ENCODE peak calls at places on chromosome 12, in five cellular contexts. R, Q, H, M and A are unnamed samples.

GRCh38 chr12:54286042-54286931 is 5.8 kb downstream of the HNRNPA1 start:
- DNase-seq in R (no peak), Q (no peak), H (no peak), M (peak), A (no peak)

GRCh38 chr12:26918321-26919215 is 19.2 kb downstream of the INTS13 start:
- DNase-seq in R (no peak), Q (no peak), H (no peak), M (no peak), A (no peak)

GRCh38 chr12:118980407-118981014 is 830 bp upstream of the SRRM4 start:
- DNase-seq in R (no peak), Q (no peak), H (peak), M (no peak), A (peak)

GRCh38 chr12:107523760-107524558 is 161.6 kb upstream of the PWP1 start:
- DNase-seq in R (no peak), Q (no peak), H (no peak), M (no peak), A (no peak)

GRCh38 chr12:48556631-48557030 is 13.2 kb downstream of the LALBA start:
- DNase-seq in R (no peak), Q (no peak), H (no peak), M (no peak), A (no peak)

GRCh38 chr12:62950317-62950716 is 15.4 kb upstream of the PPM1H start:
- DNase-seq in R (no peak), Q (no peak), H (no peak), M (no peak), A (no peak)

GRCh38 chr12:74449872-74450271 is 87.8 kb upstream of the ATXN7L3B start:
- DNase-seq in R (no peak), Q (no peak), H (no peak), M (peak), A (no peak)

GRCh38 chr12:32025906-32026305 is 66.7 kb downstream of the RESF1 start:
- DNase-seq in R (no peak), Q (no peak), H (no peak), M (no peak), A (no peak)

GRCh38 chr12:79934309-79935020 is 432 bp downstream of the PPP1R12A start:
- DNase-seq in R (no peak), Q (no peak), H (peak), M (no peak), A (peak)

GRCh38 chr12:79420146-79420618 is 270.6 kb downstream of the PAWR start:
- DNase-seq in R (no peak), Q (peak), H (no peak), M (peak), A (peak)

DNA sequence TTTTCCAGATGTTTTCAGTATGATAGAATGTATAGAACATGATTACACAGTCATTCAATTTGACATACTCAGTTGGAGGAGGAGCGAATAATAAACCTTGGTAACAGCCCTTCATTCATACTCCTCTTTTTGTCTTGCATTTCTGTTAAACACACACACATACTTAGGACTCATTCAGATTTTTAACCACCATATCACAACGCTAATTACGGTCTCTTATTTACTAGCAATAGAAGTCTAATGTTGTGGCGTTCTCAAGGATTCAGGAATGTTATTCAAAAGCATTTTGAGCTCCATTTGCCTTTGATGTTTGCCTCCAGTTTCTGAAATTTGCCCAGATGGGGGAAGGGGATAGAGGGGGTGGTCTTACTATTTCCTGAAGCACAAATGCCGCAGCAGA is 227.1 kb downstream of the FBXL14 start:
- DNase-seq in R (no peak), Q (no peak), H (no peak), M (no peak), A (no peak)
- H3K4me3 ChIP-seq in R (no peak), Q (no peak), H (no peak), M (no peak), A (no peak)

GRCh38 chr12:94769746-94770396 is 119.5 kb upstream of the TMCC3 start:
- DNase-seq in R (no peak), Q (no peak), H (no peak), M (no peak), A (no peak)
- H3K4me3 ChIP-seq in R (no peak), Q (no peak), H (no peak), M (no peak), A (no peak)

GRCh38 chr12:104276192-104277131 is 27.1 kb upstream of the EID3 start:
- DNase-seq in R (no peak), Q (no peak), H (no peak), M (no peak), A (no peak)

GRCh38 chr12:104280111-104280510 is 23.4 kb upstream of the EID3 start:
- DNase-seq in R (no peak), Q (no peak), H (no peak), M (no peak), A (no peak)

GRCh38 chr12:104281636-104282035 is 21.9 kb upstream of the EID3 start:
- DNase-seq in R (no peak), Q (no peak), H (no peak), M (no peak), A (no peak)

GRCh38 chr12:104280703-104281458 is 22.7 kb upstream of the EID3 start:
- DNase-seq in R (no peak), Q (peak), H (no peak), M (peak), A (no peak)

DNA sequence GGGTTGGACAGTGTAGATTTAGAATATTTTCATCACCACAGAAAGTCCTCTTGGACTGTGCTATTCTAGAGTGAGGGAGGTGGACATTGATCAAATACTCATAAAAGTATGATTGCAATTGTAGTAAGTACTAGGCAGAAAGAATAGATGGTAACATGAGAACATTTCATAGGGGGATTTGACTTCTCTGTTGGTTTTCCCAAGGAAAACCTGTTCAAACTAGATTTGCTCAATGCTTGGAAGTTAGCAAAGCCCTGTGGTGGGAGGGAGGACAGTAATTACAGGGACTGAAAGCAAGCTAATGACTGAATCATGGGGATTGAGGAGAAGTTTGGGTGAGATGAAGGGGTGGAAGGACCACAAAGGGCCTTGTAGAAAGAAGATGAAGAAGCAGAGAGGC is 24.4 kb upstream of the EID3 start:
- DNase-seq in R (no peak), Q (no peak), H (no peak), M (no peak), A (no peak)
- H3K4me3 ChIP-seq in R (no peak), Q (peak), H (no peak), M (no peak), A (no peak)

DNA sequence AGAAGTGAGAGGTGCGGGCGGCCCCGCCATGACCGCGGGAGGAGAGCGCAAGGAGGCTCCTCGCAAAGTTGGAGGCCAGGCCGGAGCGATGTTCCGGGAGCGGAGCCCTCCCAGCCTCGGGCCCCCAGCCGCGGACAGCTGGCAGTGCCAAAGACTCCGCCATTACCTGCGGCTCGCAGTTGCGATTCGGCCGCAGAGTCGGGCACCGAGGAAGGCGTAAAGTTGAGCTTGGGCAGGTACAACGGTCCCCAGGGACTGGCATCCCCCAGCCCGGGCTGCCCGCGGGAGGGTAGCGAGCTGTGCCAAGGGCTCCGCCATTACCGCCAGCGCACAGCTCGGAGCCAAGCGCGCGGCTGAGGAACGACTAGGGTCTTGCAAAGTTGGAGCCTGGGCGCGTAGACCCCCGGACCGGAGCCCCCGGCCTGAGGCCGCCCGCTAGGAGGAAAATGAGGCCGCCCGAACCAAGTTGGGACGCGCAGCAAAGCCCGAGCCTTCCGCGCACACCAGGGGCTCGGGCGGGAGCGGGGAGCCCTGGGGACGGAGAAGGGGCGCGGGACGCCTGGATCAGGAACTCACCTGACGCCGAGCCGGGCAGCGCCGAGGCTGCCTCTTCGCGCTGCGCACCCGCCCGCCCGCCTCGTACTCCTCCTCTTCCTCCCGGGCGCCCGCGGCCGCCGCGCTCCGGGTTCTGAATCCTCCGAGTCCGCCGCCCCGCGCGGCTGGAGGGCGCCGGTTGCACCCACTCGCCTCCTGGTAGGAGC is 695 bp downstream of the NOS1 start:
- DNase-seq in R (no peak), Q (no peak), H (peak), M (no peak), A (peak)
- H3K4me3 ChIP-seq in R (peak), Q (no peak), H (peak), M (no peak), A (peak)